ENCODE peak calls at places on chromosomes 5 and 9, in six cellular contexts. One of them, this sample, is unnamed.

GRCh38 chr5:139740993-139741672 is 54.5 kb upstream of the PSD2 start:
- DNase-seq in mesothelial cell of epicardium: no peak
- DNase-seq in kidney epithelial cell: no peak
- DNase-seq in uterus: no peak
- DNase-seq in endodermal cell: no peak
- DNase-seq in nephron progenitor cell: no peak
- DNase-seq in this sample: no peak

GRCh38 chr9:32644698-32645097 is 9.2 kb upstream of the TAF1L start:
- DNase-seq in mesothelial cell of epicardium: no peak
- DNase-seq in kidney epithelial cell: peak
- DNase-seq in uterus: no peak
- DNase-seq in endodermal cell: no peak
- DNase-seq in nephron progenitor cell: no peak
- DNase-seq in this sample: no peak

GRCh38 chr5:127702434-127702833 is 757 bp upstream of the CCDC192 start:
- DNase-seq in mesothelial cell of epicardium: no peak
- DNase-seq in kidney epithelial cell: no peak
- DNase-seq in uterus: no peak
- DNase-seq in endodermal cell: no peak
- DNase-seq in nephron progenitor cell: no peak
- DNase-seq in this sample: no peak

GRCh38 chr9:15136646-15137045 is 170.4 kb downstream of the TTC39B start:
- DNase-seq in mesothelial cell of epicardium: no peak
- DNase-seq in kidney epithelial cell: no peak
- DNase-seq in uterus: no peak
- DNase-seq in endodermal cell: peak
- DNase-seq in nephron progenitor cell: no peak
- DNase-seq in this sample: no peak

GRCh38 chr5:565782-566445 is 41.7 kb upstream of the SLC9A3 start:
- DNase-seq in mesothelial cell of epicardium: no peak
- DNase-seq in kidney epithelial cell: no peak
- DNase-seq in uterus: no peak
- DNase-seq in endodermal cell: peak
- DNase-seq in nephron progenitor cell: no peak
- DNase-seq in this sample: no peak

GRCh38 chr9:101738566-101739183 is at the start of gene GRIN3A:
- DNase-seq in mesothelial cell of epicardium: no peak
- DNase-seq in kidney epithelial cell: no peak
- DNase-seq in uterus: no peak
- DNase-seq in endodermal cell: peak
- DNase-seq in nephron progenitor cell: peak
- DNase-seq in this sample: no peak

GRCh38 chr5:759111-759741 is 25.3 kb downstream of the ZDHHC11B start:
- DNase-seq in mesothelial cell of epicardium: no peak
- DNase-seq in kidney epithelial cell: no peak
- DNase-seq in uterus: no peak
- DNase-seq in endodermal cell: peak
- DNase-seq in nephron progenitor cell: no peak
- DNase-seq in this sample: peak

GRCh38 chr9:137302176-137303030 is at the start of gene NRARP:
- DNase-seq in mesothelial cell of epicardium: peak
- DNase-seq in kidney epithelial cell: no peak
- DNase-seq in uterus: peak
- DNase-seq in endodermal cell: peak
- DNase-seq in nephron progenitor cell: peak
- DNase-seq in this sample: peak

GRCh38 chr9:27638716-27639115 is 65.4 kb upstream of the C9orf72 start:
- DNase-seq in mesothelial cell of epicardium: no peak
- DNase-seq in kidney epithelial cell: no peak
- DNase-seq in uterus: no peak
- DNase-seq in endodermal cell: no peak
- DNase-seq in nephron progenitor cell: no peak
- DNase-seq in this sample: no peak

GRCh38 chr5:76804266-76804665 is 14.6 kb upstream of the F2RL1 start:
- DNase-seq in mesothelial cell of epicardium: no peak
- DNase-seq in kidney epithelial cell: no peak
- DNase-seq in uterus: no peak
- DNase-seq in endodermal cell: no peak
- DNase-seq in nephron progenitor cell: no peak
- DNase-seq in this sample: no peak

GRCh38 chr5:173925449-173926071 is 37.4 kb downstream of the CPEB4 start:
- DNase-seq in mesothelial cell of epicardium: no peak
- DNase-seq in kidney epithelial cell: no peak
- DNase-seq in uterus: no peak
- DNase-seq in endodermal cell: no peak
- DNase-seq in nephron progenitor cell: peak
- DNase-seq in this sample: no peak

GRCh38 chr9:3224931-3225330 is 300.9 kb downstream of the RFX3 start:
- DNase-seq in mesothelial cell of epicardium: no peak
- DNase-seq in kidney epithelial cell: no peak
- DNase-seq in uterus: no peak
- DNase-seq in endodermal cell: no peak
- DNase-seq in nephron progenitor cell: no peak
- DNase-seq in this sample: no peak

GRCh38 chr5:170470275-170470674 is 33.5 kb upstream of the KCNIP1 start:
- DNase-seq in mesothelial cell of epicardium: no peak
- DNase-seq in kidney epithelial cell: no peak
- DNase-seq in uterus: no peak
- DNase-seq in endodermal cell: no peak
- DNase-seq in nephron progenitor cell: no peak
- DNase-seq in this sample: no peak

GRCh38 chr5:35294976-35295375 is 64.7 kb upstream of the PRLR start:
- DNase-seq in mesothelial cell of epicardium: no peak
- DNase-seq in kidney epithelial cell: no peak
- DNase-seq in uterus: no peak
- DNase-seq in endodermal cell: no peak
- DNase-seq in nephron progenitor cell: peak
- DNase-seq in this sample: no peak

GRCh38 chr5:67003373-67003905 is 193.2 kb downstream of the CD180 start:
- DNase-seq in mesothelial cell of epicardium: no peak
- DNase-seq in kidney epithelial cell: no peak
- DNase-seq in uterus: no peak
- DNase-seq in endodermal cell: no peak
- DNase-seq in nephron progenitor cell: no peak
- DNase-seq in this sample: no peak

GRCh38 chr5:101977729-101978345 is 318.2 kb downstream of the SLCO4C1 start:
- DNase-seq in mesothelial cell of epicardium: no peak
- DNase-seq in kidney epithelial cell: peak
- DNase-seq in uterus: no peak
- DNase-seq in endodermal cell: no peak
- DNase-seq in nephron progenitor cell: peak
- DNase-seq in this sample: no peak

GRCh38 chr9:114450833-114451706 is 54.2 kb downstream of the WHRN start:
- DNase-seq in mesothelial cell of epicardium: no peak
- DNase-seq in kidney epithelial cell: no peak
- DNase-seq in uterus: peak
- DNase-seq in endodermal cell: peak
- DNase-seq in nephron progenitor cell: no peak
- DNase-seq in this sample: no peak

GRCh38 chr9:124708633-124709032 is 62.5 kb downstream of the NR6A1 start:
- DNase-seq in mesothelial cell of epicardium: no peak
- DNase-seq in kidney epithelial cell: peak
- DNase-seq in uterus: no peak
- DNase-seq in endodermal cell: no peak
- DNase-seq in nephron progenitor cell: no peak
- DNase-seq in this sample: no peak

DNA sequence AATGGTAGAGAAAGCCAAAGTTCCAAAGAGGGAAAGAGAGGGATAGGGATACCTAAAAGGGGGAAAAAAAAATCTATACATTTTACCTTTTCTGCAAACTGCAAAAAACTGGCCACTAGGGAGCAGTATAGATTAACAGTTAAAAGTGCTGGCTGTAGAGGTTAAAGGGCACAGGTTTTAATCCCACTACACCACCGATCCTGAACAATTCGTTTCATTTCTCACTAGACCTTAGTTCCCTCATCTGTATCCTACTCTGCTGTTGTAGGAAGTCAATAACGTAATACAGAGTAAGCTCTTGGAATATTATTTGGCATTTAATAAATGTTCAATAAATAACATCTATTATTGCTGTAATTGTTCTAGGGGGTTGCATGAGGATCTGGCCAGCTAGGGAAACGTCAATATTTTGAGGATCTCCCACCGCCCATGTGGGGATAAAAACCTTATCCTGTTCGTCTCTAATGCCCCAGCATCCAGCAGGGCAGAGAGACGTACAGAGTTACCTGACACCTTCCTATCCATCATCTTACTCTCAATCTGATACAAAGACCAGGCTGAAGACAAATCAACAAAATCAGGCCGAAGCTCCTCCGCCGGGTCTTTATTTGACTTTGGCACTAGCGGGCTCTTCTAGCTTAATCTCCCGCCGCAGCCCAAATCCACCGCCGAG is 762 bp downstream of the CDC26 start:
- DNase-seq in mesothelial cell of epicardium: no peak
- DNase-seq in kidney epithelial cell: peak
- DNase-seq in uterus: no peak
- DNase-seq in endodermal cell: no peak
- DNase-seq in nephron progenitor cell: peak
- DNase-seq in this sample: no peak
- TF ChIP-seq CTCF in mesothelial cell of epicardium: peak
- TF ChIP-seq CTCF in kidney epithelial cell: peak
- TF ChIP-seq CTCF in uterus: peak
- TF ChIP-seq CTCF in endodermal cell: peak
- TF ChIP-seq CTCF in nephron progenitor cell: peak
- TF ChIP-seq CTCF in this sample: peak

DNA sequence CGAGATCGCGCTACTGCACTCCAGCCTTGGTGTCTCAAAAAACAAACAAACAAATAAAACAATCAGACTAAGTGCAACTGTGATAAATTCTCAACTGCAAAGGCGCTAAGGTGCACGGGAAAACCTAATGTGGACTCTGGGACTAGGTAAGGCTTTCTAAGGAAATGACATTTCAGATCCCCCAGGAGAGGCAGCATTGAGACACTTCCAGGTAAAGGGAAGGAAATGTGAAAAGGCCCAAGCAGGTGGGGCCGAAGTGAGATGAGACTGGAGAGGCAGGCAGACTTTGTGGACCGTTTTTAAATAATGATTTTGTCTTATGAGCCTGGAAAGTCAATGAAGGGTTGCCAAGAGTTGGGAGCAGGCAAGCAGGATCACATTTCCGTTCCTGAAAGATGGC is 1.9 kb upstream of the APBA1 start:
- DNase-seq in mesothelial cell of epicardium: no peak
- DNase-seq in kidney epithelial cell: no peak
- DNase-seq in uterus: no peak
- DNase-seq in endodermal cell: peak
- DNase-seq in nephron progenitor cell: no peak
- DNase-seq in this sample: no peak
- TF ChIP-seq CTCF in mesothelial cell of epicardium: no peak
- TF ChIP-seq CTCF in kidney epithelial cell: no peak
- TF ChIP-seq CTCF in uterus: no peak
- TF ChIP-seq CTCF in endodermal cell: peak
- TF ChIP-seq CTCF in nephron progenitor cell: no peak
- TF ChIP-seq CTCF in this sample: no peak

DNA sequence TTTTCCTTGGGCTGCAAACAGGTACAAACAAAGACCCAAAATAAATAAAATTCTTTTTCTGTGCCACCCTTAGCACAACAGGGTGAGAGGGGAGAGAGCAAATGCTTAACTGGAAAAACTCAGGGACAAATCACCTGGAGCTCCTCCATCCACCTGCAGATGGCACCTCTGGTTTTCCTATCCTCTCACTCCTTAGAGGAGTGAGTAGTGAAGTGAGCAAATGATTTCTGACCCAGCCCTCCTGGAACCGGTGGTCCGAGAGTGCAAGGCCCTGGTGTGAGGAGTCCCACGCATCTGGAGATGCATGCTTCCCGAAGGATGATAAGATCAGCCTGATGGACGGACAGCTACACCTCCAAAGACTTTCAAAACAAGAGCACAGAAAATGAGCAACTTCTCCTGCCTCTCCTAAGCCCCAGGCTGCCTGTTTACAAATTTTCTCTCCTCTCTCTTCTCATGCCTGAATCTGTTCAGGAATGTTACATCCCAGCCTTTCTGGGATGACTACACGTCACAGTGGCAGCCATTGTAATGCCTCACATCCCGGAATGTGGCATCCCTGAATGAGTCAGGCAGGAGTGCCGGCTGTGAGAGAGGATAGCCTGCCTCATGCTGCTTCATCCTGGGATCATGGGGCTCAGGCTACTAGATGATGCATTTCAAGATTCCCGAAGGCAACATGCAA is 86.4 kb downstream of the ADRB2 start:
- DNase-seq in mesothelial cell of epicardium: peak
- DNase-seq in kidney epithelial cell: peak
- DNase-seq in uterus: no peak
- DNase-seq in endodermal cell: peak
- DNase-seq in nephron progenitor cell: no peak
- DNase-seq in this sample: no peak
- TF ChIP-seq CTCF in mesothelial cell of epicardium: no peak
- TF ChIP-seq CTCF in kidney epithelial cell: peak
- TF ChIP-seq CTCF in uterus: peak
- TF ChIP-seq CTCF in endodermal cell: peak
- TF ChIP-seq CTCF in nephron progenitor cell: no peak
- TF ChIP-seq CTCF in this sample: no peak

GRCh38 chr5:30802961-30803705 is 390.4 kb upstream of the CDH6 start:
- DNase-seq in mesothelial cell of epicardium: no peak
- DNase-seq in kidney epithelial cell: no peak
- DNase-seq in uterus: no peak
- DNase-seq in endodermal cell: no peak
- DNase-seq in nephron progenitor cell: no peak
- DNase-seq in this sample: no peak

GRCh38 chr5:30809907-30810306 is 383.6 kb upstream of the CDH6 start:
- DNase-seq in mesothelial cell of epicardium: no peak
- DNase-seq in kidney epithelial cell: no peak
- DNase-seq in uterus: no peak
- DNase-seq in endodermal cell: no peak
- DNase-seq in nephron progenitor cell: no peak
- DNase-seq in this sample: no peak

GRCh38 chr5:30808996-30809395 is 384.5 kb upstream of the CDH6 start:
- DNase-seq in mesothelial cell of epicardium: no peak
- DNase-seq in kidney epithelial cell: no peak
- DNase-seq in uterus: no peak
- DNase-seq in endodermal cell: no peak
- DNase-seq in nephron progenitor cell: peak
- DNase-seq in this sample: no peak

GRCh38 chr5:30804739-30805313 is 388.7 kb upstream of the CDH6 start:
- DNase-seq in mesothelial cell of epicardium: no peak
- DNase-seq in kidney epithelial cell: no peak
- DNase-seq in uterus: no peak
- DNase-seq in endodermal cell: peak
- DNase-seq in nephron progenitor cell: no peak
- DNase-seq in this sample: no peak
- TF ChIP-seq CTCF in mesothelial cell of epicardium: no peak
- TF ChIP-seq CTCF in kidney epithelial cell: peak
- TF ChIP-seq CTCF in uterus: no peak
- TF ChIP-seq CTCF in endodermal cell: peak
- TF ChIP-seq CTCF in nephron progenitor cell: no peak
- TF ChIP-seq CTCF in this sample: no peak

GRCh38 chr5:29079771-29080170 is 2041.4 kb upstream of the CDH9 start:
- DNase-seq in mesothelial cell of epicardium: no peak
- DNase-seq in kidney epithelial cell: no peak
- DNase-seq in uterus: no peak
- DNase-seq in endodermal cell: peak
- DNase-seq in nephron progenitor cell: peak
- DNase-seq in this sample: no peak
- TF ChIP-seq CTCF in mesothelial cell of epicardium: no peak
- TF ChIP-seq CTCF in kidney epithelial cell: peak
- TF ChIP-seq CTCF in uterus: no peak
- TF ChIP-seq CTCF in endodermal cell: peak
- TF ChIP-seq CTCF in nephron progenitor cell: no peak
- TF ChIP-seq CTCF in this sample: no peak

This sample was measured in activated B cell treated with CpG ODN at 0.5 μM for 24 hours.